ENCODE peak calls at places on chromosomes 11 and 22, in seven cellular contexts. One of them, this sample, is unnamed.

GRCh38 chr22:19739448-19739895 is 16.1 kb downstream of the GP1BB start:
- DNase-seq in neural progenitor cell: no peak
- DNase-seq in HCT116: no peak
- DNase-seq in hepatocyte: no peak
- DNase-seq in PC-3: no peak
- DNase-seq in GM23248: no peak
- DNase-seq in MM.1S: no peak
- DNase-seq in this sample: no peak

GRCh38 chr11:68659158-68659921 is 25.0 kb upstream of the GAL start:
- DNase-seq in GM23248: peak; percentile 93
- DNase-seq in neural progenitor cell: no peak
- DNase-seq in HCT116: no peak
- DNase-seq in hepatocyte: peak; percentile 85
- DNase-seq in PC-3: peak; percentile 89
- DNase-seq in MM.1S: no peak
- DNase-seq in this sample: no peak

GRCh38 chr11:34356576-34356917 is 1.3 kb downstream of the ABTB2 start:
- DNase-seq in hepatocyte: peak; percentile 38
- DNase-seq in MM.1S: no peak
- DNase-seq in PC-3: no peak
- DNase-seq in neural progenitor cell: peak; percentile 58
- DNase-seq in GM23248: peak; percentile 81
- DNase-seq in HCT116: no peak
- DNase-seq in this sample: no peak

GRCh38 chr22:18029686-18030267 is 5.4 kb upstream of the MICAL3 start:
- DNase-seq in MM.1S: no peak
- DNase-seq in PC-3: no peak
- DNase-seq in neural progenitor cell: no peak
- DNase-seq in HCT116: no peak
- DNase-seq in GM23248: no peak
- DNase-seq in hepatocyte: no peak
- DNase-seq in this sample: no peak

GRCh38 chr11:64081663-64082442 is 46.1 kb downstream of the FLRT1 start:
- DNase-seq in HCT116: no peak
- DNase-seq in MM.1S: no peak
- DNase-seq in neural progenitor cell: no peak
- DNase-seq in PC-3: no peak
- DNase-seq in GM23248: no peak
- DNase-seq in hepatocyte: no peak
- DNase-seq in this sample: no peak

GRCh38 chr22:43002198-43002577 is 12.8 kb downstream of the PACSIN2 start:
- DNase-seq in GM23248: peak; percentile 88
- DNase-seq in HCT116: no peak
- DNase-seq in neural progenitor cell: no peak
- DNase-seq in PC-3: peak; percentile 74
- DNase-seq in hepatocyte: no peak
- DNase-seq in MM.1S: no peak
- DNase-seq in this sample: no peak

GRCh38 chr11:68093565-68093964 is 27.6 kb downstream of the CHKA start:
- DNase-seq in HCT116: no peak
- DNase-seq in hepatocyte: no peak
- DNase-seq in GM23248: no peak
- DNase-seq in PC-3: no peak
- DNase-seq in neural progenitor cell: no peak
- DNase-seq in MM.1S: no peak
- DNase-seq in this sample: no peak

GRCh38 chr22:36541831-36542391 is 12.9 kb upstream of the EIF3D start:
- DNase-seq in HCT116: peak; percentile 64
- DNase-seq in GM23248: peak; percentile 96
- DNase-seq in PC-3: peak; percentile 94
- DNase-seq in MM.1S: no peak
- DNase-seq in neural progenitor cell: no peak
- DNase-seq in hepatocyte: peak; percentile 45
- DNase-seq in this sample: no peak

GRCh38 chr11:44371706-44372105 is 61.8 kb upstream of the ALX4 start:
- DNase-seq in GM23248: no peak
- DNase-seq in HCT116: no peak
- DNase-seq in MM.1S: no peak
- DNase-seq in hepatocyte: no peak
- DNase-seq in PC-3: no peak
- DNase-seq in neural progenitor cell: no peak
- DNase-seq in this sample: no peak

GRCh38 chr22:39520874-39521857 is 804 bp downstream of the ATF4 start:
- DNase-seq in PC-3: peak; percentile 29
- DNase-seq in hepatocyte: peak; percentile 92
- DNase-seq in MM.1S: peak; percentile 53
- DNase-seq in GM23248: peak; percentile 92
- DNase-seq in neural progenitor cell: peak; percentile 71
- DNase-seq in HCT116: no peak
- DNase-seq in this sample: peak; percentile 78

GRCh38 chr11:100863080-100863581 is 176.0 kb downstream of the ARHGAP42 start:
- DNase-seq in PC-3: peak; percentile 43
- DNase-seq in hepatocyte: peak; percentile 50
- DNase-seq in neural progenitor cell: peak; percentile 46
- DNase-seq in HCT116: no peak
- DNase-seq in MM.1S: peak; percentile 95
- DNase-seq in GM23248: peak; percentile 81
- DNase-seq in this sample: no peak

GRCh38 chr11:65526744-65527143 is 1.9 kb downstream of the SCYL1 start:
- DNase-seq in neural progenitor cell: no peak
- DNase-seq in GM23248: no peak
- DNase-seq in PC-3: no peak
- DNase-seq in HCT116: no peak
- DNase-seq in hepatocyte: no peak
- DNase-seq in MM.1S: no peak
- DNase-seq in this sample: no peak

GRCh38 chr11:27213232-27213660 is 149.8 kb downstream of the CCDC34 start:
- DNase-seq in hepatocyte: peak; percentile 45
- DNase-seq in MM.1S: no peak
- DNase-seq in PC-3: peak; percentile 92
- DNase-seq in GM23248: peak; percentile 94
- DNase-seq in neural progenitor cell: peak; percentile 52
- DNase-seq in HCT116: no peak
- DNase-seq in this sample: no peak

GRCh38 chr11:63142459-63142858 is 1.6 kb downstream of the SLC22A24 start:
- DNase-seq in GM23248: no peak
- DNase-seq in MM.1S: no peak
- DNase-seq in HCT116: no peak
- DNase-seq in neural progenitor cell: no peak
- DNase-seq in PC-3: no peak
- DNase-seq in hepatocyte: no peak
- DNase-seq in this sample: no peak

GRCh38 chr11:48052183-48053040 is 72.1 kb downstream of the PTPRJ start:
- DNase-seq in GM23248: peak; percentile 66
- DNase-seq in hepatocyte: peak; percentile 61
- DNase-seq in PC-3: peak; percentile 93
- DNase-seq in HCT116: peak; percentile 19
- DNase-seq in MM.1S: no peak
- DNase-seq in neural progenitor cell: peak; percentile 24
- DNase-seq in this sample: peak; percentile 47

GRCh38 chr11:88555829-88556202 is 218.3 kb upstream of the CTSC start:
- DNase-seq in MM.1S: no peak
- DNase-seq in hepatocyte: no peak
- DNase-seq in neural progenitor cell: no peak
- DNase-seq in GM23248: peak; percentile 76
- DNase-seq in HCT116: no peak
- DNase-seq in PC-3: peak; percentile 82
- DNase-seq in this sample: no peak

GRCh38 chr11:29255401-29255800 is 761.4 kb downstream of the KCNA4 start:
- DNase-seq in hepatocyte: no peak
- DNase-seq in MM.1S: no peak
- DNase-seq in PC-3: no peak
- DNase-seq in neural progenitor cell: no peak
- DNase-seq in GM23248: no peak
- DNase-seq in HCT116: no peak
- DNase-seq in this sample: peak; percentile 5

GRCh38 chr22:19085233-19086043 is 36.8 kb downstream of the DGCR2 start:
- DNase-seq in hepatocyte: peak; percentile 41
- DNase-seq in PC-3: peak; percentile 51
- DNase-seq in HCT116: no peak
- DNase-seq in neural progenitor cell: no peak
- DNase-seq in MM.1S: peak; percentile 28
- DNase-seq in GM23248: peak; percentile 56
- DNase-seq in this sample: peak; percentile 85

GRCh38 chr11:73578786-73579185 is 19.1 kb downstream of the FAM168A start:
- DNase-seq in MM.1S: no peak
- DNase-seq in neural progenitor cell: no peak
- DNase-seq in GM23248: no peak
- DNase-seq in PC-3: no peak
- DNase-seq in HCT116: no peak
- DNase-seq in hepatocyte: no peak
- DNase-seq in this sample: no peak

GRCh38 chr11:47991266-47991830 is 11.0 kb downstream of the PTPRJ start:
- DNase-seq in GM23248: no peak
- DNase-seq in hepatocyte: peak; percentile 59
- DNase-seq in MM.1S: no peak
- DNase-seq in PC-3: peak; percentile 49
- DNase-seq in neural progenitor cell: peak; percentile 26
- DNase-seq in HCT116: no peak
- DNase-seq in this sample: peak; percentile 57

GRCh38 chr11:34478845-34479663 is 34.5 kb downstream of the ELF5 start:
- DNase-seq in GM23248: no peak
- DNase-seq in HCT116: no peak
- DNase-seq in MM.1S: no peak
- DNase-seq in PC-3: no peak
- DNase-seq in hepatocyte: no peak
- DNase-seq in neural progenitor cell: no peak
- DNase-seq in this sample: no peak

GRCh38 chr22:38715176-38715764 is 9.5 kb downstream of the GTPBP1 start:
- DNase-seq in PC-3: no peak
- DNase-seq in MM.1S: no peak
- DNase-seq in hepatocyte: no peak
- DNase-seq in neural progenitor cell: no peak
- DNase-seq in HCT116: no peak
- DNase-seq in GM23248: no peak
- DNase-seq in this sample: no peak

GRCh38 chr11:94185387-94186084 is 56.9 kb downstream of the PANX1 start:
- DNase-seq in GM23248: peak; percentile 76
- DNase-seq in neural progenitor cell: no peak
- DNase-seq in PC-3: no peak
- DNase-seq in hepatocyte: no peak
- DNase-seq in HCT116: no peak
- DNase-seq in MM.1S: no peak
- DNase-seq in this sample: no peak

GRCh38 chr11:2287102-2287501 is 14.6 kb downstream of the C11orf21 start:
- DNase-seq in MM.1S: no peak
- DNase-seq in hepatocyte: no peak
- DNase-seq in GM23248: no peak
- DNase-seq in neural progenitor cell: no peak
- DNase-seq in PC-3: no peak
- DNase-seq in HCT116: no peak
- DNase-seq in this sample: no peak
- TF ChIP-seq EZH2phosphoT487 in MM.1S: no peak
- TF ChIP-seq EZH2phosphoT487 in hepatocyte: no peak
- TF ChIP-seq EZH2phosphoT487 in GM23248: no peak
- TF ChIP-seq EZH2phosphoT487 in neural progenitor cell: no peak
- TF ChIP-seq EZH2phosphoT487 in PC-3: no peak
- TF ChIP-seq EZH2phosphoT487 in HCT116: no peak
- TF ChIP-seq EZH2phosphoT487 in this sample: no peak

GRCh38 chr11:107776062-107776461 is 64.2 kb upstream of the SLN start:
- DNase-seq in MM.1S: no peak
- DNase-seq in GM23248: no peak
- DNase-seq in PC-3: no peak
- DNase-seq in neural progenitor cell: no peak
- DNase-seq in hepatocyte: no peak
- DNase-seq in HCT116: no peak
- DNase-seq in this sample: no peak

GRCh38 chr11:107769189-107769588 is 57.3 kb upstream of the SLN start:
- DNase-seq in MM.1S: no peak
- DNase-seq in hepatocyte: no peak
- DNase-seq in HCT116: peak; percentile 23
- DNase-seq in PC-3: peak; percentile 91
- DNase-seq in neural progenitor cell: no peak
- DNase-seq in GM23248: peak; percentile 85
- DNase-seq in this sample: no peak

DNA sequence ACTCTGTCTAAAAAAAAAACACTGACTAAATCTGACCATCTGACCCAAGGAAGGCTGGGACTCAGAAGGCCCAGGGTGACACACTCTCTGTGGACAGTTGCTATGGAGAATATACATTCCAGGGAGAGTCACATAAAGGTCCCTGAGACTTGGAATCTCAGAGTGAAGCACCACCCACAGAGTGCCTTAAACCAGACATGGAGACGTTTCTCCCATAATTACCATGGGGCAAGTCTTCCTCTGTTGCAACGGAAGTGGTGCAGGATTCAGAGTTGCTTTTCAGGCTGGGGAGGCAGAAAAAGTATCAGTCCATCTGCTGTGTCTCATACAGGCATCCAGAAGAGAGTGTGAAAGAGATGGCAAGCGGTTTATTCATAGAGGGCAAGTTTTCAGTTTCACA is 58.7 kb upstream of the SLN start:
- DNase-seq in hepatocyte: peak; percentile 21
- DNase-seq in GM23248: peak; percentile 89
- DNase-seq in PC-3: peak; percentile 51
- DNase-seq in HCT116: no peak
- DNase-seq in neural progenitor cell: peak; percentile 13
- DNase-seq in MM.1S: peak; percentile 12
- DNase-seq in this sample: no peak
- H2AFZ ChIP-seq in hepatocyte: no peak overlapping the region
- H2AFZ ChIP-seq in GM23248: peak overlapping the region; percentile 67
- H2AFZ ChIP-seq in PC-3: peak overlapping the region; percentile 4
- H2AFZ ChIP-seq in HCT116: no peak overlapping the region
- H2AFZ ChIP-seq in neural progenitor cell: peak overlapping the region; percentile 4
- H2AFZ ChIP-seq in MM.1S: peak overlapping the region; percentile 39
- H2AFZ ChIP-seq in this sample: peak overlapping the region; percentile 23

GRCh38 chr11:61616443-61616842 is 35.6 kb upstream of the SYT7 start:
- DNase-seq in MM.1S: no peak
- DNase-seq in HCT116: no peak
- DNase-seq in hepatocyte: no peak
- DNase-seq in GM23248: peak; percentile 79
- DNase-seq in neural progenitor cell: no peak
- DNase-seq in PC-3: peak; percentile 69
- DNase-seq in this sample: no peak
- TF ChIP-seq EZH2phosphoT487 in MM.1S: no peak
- TF ChIP-seq EZH2phosphoT487 in HCT116: no peak
- TF ChIP-seq EZH2phosphoT487 in hepatocyte: no peak
- TF ChIP-seq EZH2phosphoT487 in GM23248: no peak
- TF ChIP-seq EZH2phosphoT487 in neural progenitor cell: no peak
- TF ChIP-seq EZH2phosphoT487 in PC-3: no peak
- TF ChIP-seq EZH2phosphoT487 in this sample: no peak

DNA sequence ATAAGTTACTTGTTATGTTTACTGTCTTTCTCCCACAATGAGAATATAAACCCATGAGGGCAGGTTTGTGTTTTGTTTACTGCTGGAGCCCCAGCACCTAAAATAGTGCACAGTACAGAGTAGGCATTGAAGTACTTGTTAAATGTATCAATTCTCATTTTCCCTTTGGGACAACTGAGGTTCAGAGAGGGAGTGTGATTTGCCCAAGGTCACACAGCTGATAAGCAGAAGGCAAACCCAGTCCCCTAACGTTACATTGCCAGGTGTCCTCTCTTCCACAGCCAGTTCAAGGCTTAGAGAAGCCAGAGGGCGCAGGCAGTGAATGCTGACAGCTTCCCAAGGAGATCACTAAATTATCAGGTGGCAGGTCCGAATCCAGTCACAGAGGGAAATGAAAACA is 16.8 kb downstream of the ZMAT5 start:
- DNase-seq in PC-3: no peak
- DNase-seq in neural progenitor cell: no peak
- DNase-seq in MM.1S: no peak
- DNase-seq in GM23248: no peak
- DNase-seq in hepatocyte: no peak
- DNase-seq in HCT116: no peak
- DNase-seq in this sample: no peak
- H2AFZ ChIP-seq in PC-3: no peak overlapping the region
- H2AFZ ChIP-seq in neural progenitor cell: no peak overlapping the region
- H2AFZ ChIP-seq in MM.1S: no peak overlapping the region
- H2AFZ ChIP-seq in GM23248: no peak overlapping the region
- H2AFZ ChIP-seq in hepatocyte: no peak overlapping the region
- H2AFZ ChIP-seq in HCT116: no peak overlapping the region
- H2AFZ ChIP-seq in this sample: no peak overlapping the region

GRCh38 chr11:109350091-109350490 is 71.9 kb upstream of the C11orf87 start:
- DNase-seq in neural progenitor cell: no peak
- DNase-seq in hepatocyte: no peak
- DNase-seq in HCT116: no peak
- DNase-seq in PC-3: peak; percentile 10
- DNase-seq in GM23248: no peak
- DNase-seq in MM.1S: no peak
- DNase-seq in this sample: no peak
- TF ChIP-seq EZH2phosphoT487 in neural progenitor cell: no peak
- TF ChIP-seq EZH2phosphoT487 in hepatocyte: no peak
- TF ChIP-seq EZH2phosphoT487 in HCT116: no peak
- TF ChIP-seq EZH2phosphoT487 in PC-3: no peak
- TF ChIP-seq EZH2phosphoT487 in GM23248: no peak
- TF ChIP-seq EZH2phosphoT487 in MM.1S: no peak
- TF ChIP-seq EZH2phosphoT487 in this sample: no peak

This sample was measured in OCI-LY7.